ENCODE peak calls at places on chromosomes 16 and 17, in five cellular contexts. B is suprapubic skin, P is BE2C, E is AG04449, A is right lobe of liver. X is an unnamed sample.

GRCh38 chr17:67239597-67239996 is 5.4 kb downstream of the HELZ start:
- DNase-seq in B (no peak), P (no peak), E (no peak), A (no peak), X (no peak)

GRCh38 chr17:56903560-56903959 is 10.3 kb downstream of the TRIM25 start:
- DNase-seq in B (no peak), P (no peak), E (no peak), A (no peak), X (no peak)

GRCh38 chr17:12509836-12510235 is 155.9 kb upstream of the MYOCD start:
- DNase-seq in B (no peak), P (no peak), E (no peak), A (no peak), X (no peak)

GRCh38 chr17:34582185-34582900 is 3.0 kb downstream of the TMEM132E start:
- DNase-seq in B (no peak), P (no peak), E (no peak), A (no peak), X (no peak)

GRCh38 chr16:70646260-70647241 is at the start of gene IL34:
- DNase-seq in B (no peak), P (peak), E (no peak), A (no peak), X (no peak)

GRCh38 chr16:70738083-70738977 is 52.5 kb upstream of the MTSS2 start:
- DNase-seq in B (no peak), P (peak), E (no peak), A (peak), X (peak)

GRCh38 chr16:23469814-23470213 is 16.8 kb upstream of the COG7 start:
- DNase-seq in B (no peak), P (no peak), E (no peak), A (no peak), X (no peak)

GRCh38 chr17:66466933-66467367 is 164.5 kb downstream of the PRKCA start:
- DNase-seq in B (no peak), P (no peak), E (peak), A (no peak), X (peak)

GRCh38 chr17:6636105-6636504 is 4.4 kb downstream of the KIAA0753 start:
- DNase-seq in B (no peak), P (no peak), E (no peak), A (no peak), X (no peak)

GRCh38 chr16:6643083-6643686 is 689.5 kb upstream of the RBFOX1 start:
- DNase-seq in B (no peak), P (peak), E (peak), A (no peak), X (peak)

GRCh38 chr17:2089021-2089422 is 34.1 kb downstream of the HIC1 start:
- DNase-seq in B (no peak), P (no peak), E (no peak), A (no peak), X (peak)

GRCh38 chr16:67204076-67204475 is 5.1 kb downstream of the ELMO3 start:
- DNase-seq in B (no peak), P (no peak), E (no peak), A (no peak), X (no peak)

GRCh38 chr16:28531777-28532744 is 6.7 kb downstream of the NUPR1 start:
- DNase-seq in B (peak), P (no peak), E (no peak), A (peak), X (peak)

GRCh38 chr17:1649844-1650409 is at the start of gene RILP:
- DNase-seq in B (peak), P (no peak), E (no peak), A (peak), X (peak)

GRCh38 chr17:78419970-78420820 is 41.7 kb downstream of the PGS1 start:
- DNase-seq in B (no peak), P (no peak), E (no peak), A (no peak), X (no peak)

GRCh38 chr16:75222271-75222783 is 3.5 kb downstream of the CTRB1 start:
- DNase-seq in B (no peak), P (no peak), E (no peak), A (no peak), X (no peak)

GRCh38 chr17:9566067-9566466 is 9.6 kb downstream of the STX8 start:
- DNase-seq in B (no peak), P (no peak), E (no peak), A (no peak), X (no peak)

GRCh38 chr16:57134982-57135381 is 42.6 kb downstream of the CPNE2 start:
- DNase-seq in B (no peak), P (no peak), E (no peak), A (peak), X (no peak)

GRCh38 chr17:75652934-75653549 is 13.9 kb downstream of the RECQL5 start:
- DNase-seq in B (no peak), P (peak), E (no peak), A (peak), X (peak)

GRCh38 chr16:89322381-89323119 is 105.0 kb downstream of the ZNF778 start:
- DNase-seq in B (peak), P (peak), E (no peak), A (peak), X (peak)

GRCh38 chr17:57130708-57131461 is 45.8 kb downstream of the AKAP1 start:
- DNase-seq in B (peak), P (peak), E (peak), A (peak), X (peak)

GRCh38 chr17:30930495-30930894 is 8.8 kb downstream of the ADAP2 start:
- DNase-seq in B (no peak), P (no peak), E (no peak), A (no peak), X (no peak)

GRCh38 chr16:16798504-16798903 is 419.6 kb downstream of the NPIPA7 start:
- DNase-seq in B (no peak), P (no peak), E (no peak), A (no peak), X (no peak)

GRCh38 chr17:70855401-70856054 is 686.2 kb downstream of the KCNJ2 start:
- DNase-seq in B (no peak), P (no peak), E (no peak), A (peak), X (peak)

GRCh38 chr17:74738051-74738996 is 1.3 kb downstream of the RAB37 start:
- DNase-seq in B (no peak), P (no peak), E (no peak), A (peak), X (no peak)

GRCh38 chr16:27720731-27721547 is 171.0 kb downstream of the KATNIP start:
- DNase-seq in B (no peak), P (no peak), E (no peak), A (no peak), X (no peak)

GRCh38 chr16:78363843-78364242 is 264.4 kb downstream of the WWOX start:
- DNase-seq in B (no peak), P (no peak), E (no peak), A (no peak), X (no peak)

GRCh38 chr16:82040296-82040695 is 5.2 kb downstream of the HSD17B2 start:
- DNase-seq in B (no peak), P (no peak), E (no peak), A (no peak), X (no peak)

GRCh38 chr17:55407641-55408566 is 13.7 kb downstream of the MMD start:
- DNase-seq in B (no peak), P (no peak), E (no peak), A (no peak), X (no peak)

GRCh38 chr17:8799001-8799850 is at the start of gene MFSD6L:
- DNase-seq in B (no peak), P (no peak), E (no peak), A (no peak), X (peak)

GRCh38 chr16:57981636-57982035 is 10.7 kb upstream of the CNGB1 start:
- DNase-seq in B (no peak), P (no peak), E (no peak), A (no peak), X (no peak)

GRCh38 chr16:10080031-10080772 is 102.0 kb downstream of the GRIN2A start:
- DNase-seq in B (no peak), P (no peak), E (no peak), A (no peak), X (peak)

GRCh38 chr17:49913226-49914095 is 55.5 kb upstream of the DLX4 start:
- DNase-seq in B (no peak), P (no peak), E (no peak), A (no peak), X (peak)

GRCh38 chr17:50853015-50853615 is 13.0 kb downstream of the TOB1 start:
- DNase-seq in B (no peak), P (no peak), E (no peak), A (no peak), X (peak)

GRCh38 chr16:47197536-47198179 is 53.9 kb upstream of the NETO2 start:
- DNase-seq in B (no peak), P (no peak), E (no peak), A (no peak), X (no peak)

GRCh38 chr16:30340621-30341020 is 14.5 kb downstream of the CD2BP2 start:
- DNase-seq in B (no peak), P (no peak), E (no peak), A (no peak), X (no peak)

GRCh38 chr17:17495448-17496188 is 577 bp downstream of the RASD1 start:
- DNase-seq in B (peak), P (no peak), E (no peak), A (no peak), X (peak)

GRCh38 chr16:80060470-80060869 is 459.9 kb upstream of the MAF start:
- DNase-seq in B (no peak), P (no peak), E (no peak), A (no peak), X (no peak)

GRCh38 chr16:2817496-2818277 is 650 bp downstream of the PRSS21 start:
- DNase-seq in B (peak), P (no peak), E (no peak), A (no peak), X (no peak)
- H3K4me3 ChIP-seq in B (no peak), P (no peak), E (no peak), A (no peak), X (no peak)

GRCh38 chr16:85057212-85057889 is 29.8 kb downstream of the KIAA0513 start:
- DNase-seq in B (no peak), P (no peak), E (no peak), A (no peak), X (no peak)

GRCh38 chr16:85052536-85052935 is 24.9 kb downstream of the KIAA0513 start:
- DNase-seq in B (no peak), P (no peak), E (no peak), A (no peak), X (no peak)

GRCh38 chr16:85055503-85056210 is 28.1 kb downstream of the KIAA0513 start:
- DNase-seq in B (no peak), P (no peak), E (no peak), A (no peak), X (peak)

GRCh38 chr16:85056211-85056748 is 28.7 kb downstream of the KIAA0513 start:
- DNase-seq in B (no peak), P (peak), E (no peak), A (no peak), X (peak)

DNA sequence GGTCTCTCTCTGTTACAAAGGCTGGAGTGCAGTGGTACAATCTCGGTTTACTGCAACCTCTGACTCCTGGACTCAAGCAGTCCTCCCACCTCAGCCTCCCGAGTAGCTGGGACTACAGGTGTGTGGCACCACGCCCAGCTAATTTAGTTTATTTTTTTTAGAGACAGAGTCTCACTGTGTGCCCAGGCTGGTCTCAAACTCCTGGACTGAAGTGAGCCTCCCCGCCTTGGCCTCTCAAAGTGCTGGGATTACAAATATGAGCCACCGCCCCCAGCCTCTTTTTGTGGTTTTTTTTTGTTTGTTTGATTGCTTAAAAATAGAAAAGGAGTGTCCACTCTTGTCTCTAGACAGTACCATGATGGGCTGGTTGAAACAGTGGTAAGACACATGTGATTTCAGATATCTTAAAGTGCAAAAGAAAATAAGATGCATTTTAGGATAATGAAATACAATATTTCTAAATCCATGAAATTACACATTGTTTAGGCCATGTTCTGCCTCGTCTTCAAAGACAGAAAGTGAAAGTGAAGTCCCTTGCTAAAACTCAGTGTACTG is 27.4 kb downstream of the KIAA0513 start:
- DNase-seq in B (no peak), P (no peak), E (no peak), A (no peak), X (no peak)
- H3K4me3 ChIP-seq in B (peak), P (no peak), E (peak), A (peak), X (no peak)

GRCh38 chr17:73635101-73635767 is 9.0 kb downstream of the SDK2 start:
- DNase-seq in B (no peak), P (no peak), E (no peak), A (peak), X (no peak)
- H3K4me3 ChIP-seq in B (no peak), P (no peak), E (no peak), A (no peak), X (no peak)

GRCh38 chr17:81057079-81057730 is 22.3 kb downstream of the BAIAP2 start:
- DNase-seq in B (no peak), P (peak), E (no peak), A (no peak), X (peak)
- H3K4me3 ChIP-seq in B (peak), P (no peak), E (no peak), A (no peak), X (no peak)

GRCh38 chr17:59762022-59762825 is 54.8 kb downstream of the VMP1 start:
- DNase-seq in B (no peak), P (no peak), E (no peak), A (no peak), X (peak)
- H3K4me3 ChIP-seq in B (no peak), P (no peak), E (no peak), A (no peak), X (no peak)

GRCh38 chr16:51355871-51356270 is 204.8 kb upstream of the SALL1 start:
- DNase-seq in B (no peak), P (no peak), E (no peak), A (no peak), X (no peak)
- H3K4me3 ChIP-seq in B (no peak), P (no peak), E (no peak), A (no peak), X (no peak)

DNA sequence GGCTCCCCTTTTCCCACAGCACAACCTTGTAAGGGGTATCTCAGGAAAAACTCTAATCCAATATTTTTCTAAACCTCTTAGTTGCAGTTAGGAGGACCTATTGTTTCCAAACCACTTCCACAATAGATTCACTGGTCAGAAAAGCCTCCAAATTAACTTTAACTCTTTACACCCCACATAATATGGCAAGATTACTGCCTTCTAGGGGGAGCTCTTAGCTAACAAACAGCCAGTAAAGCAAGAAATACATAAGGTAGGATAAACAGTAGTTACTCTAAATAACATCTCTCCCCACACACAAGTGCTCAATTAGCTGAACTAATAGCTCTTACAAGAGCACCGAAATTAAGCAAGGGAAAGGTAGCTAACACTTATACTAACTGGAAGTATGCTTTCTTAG is 192.1 kb upstream of the KIF2B start:
- DNase-seq in B (no peak), P (no peak), E (no peak), A (no peak), X (no peak)
- H3K4me3 ChIP-seq in B (no peak), P (no peak), E (no peak), A (no peak), X (no peak)

GRCh38 chr17:40319651-40320550 is 10.9 kb downstream of the RARA start:
- DNase-seq in B (peak), P (no peak), E (no peak), A (peak), X (no peak)

GRCh38 chr17:40323317-40323716 is 14.3 kb downstream of the RARA start:
- DNase-seq in B (no peak), P (no peak), E (no peak), A (peak), X (no peak)

GRCh38 chr17:40320771-40321501 is 12.0 kb downstream of the RARA start:
- DNase-seq in B (peak), P (no peak), E (no peak), A (peak), X (peak)

GRCh38 chr17:40322417-40323315 is 13.7 kb downstream of the RARA start:
- DNase-seq in B (peak), P (peak), E (no peak), A (peak), X (no peak)

GRCh38 chr17:40321502-40322416 is 12.8 kb downstream of the RARA start:
- DNase-seq in B (peak), P (no peak), E (no peak), A (peak), X (no peak)
- H3K4me3 ChIP-seq in B (peak), P (peak), E (peak), A (peak), X (no peak)